ENCODE peak calls at places on chromosomes 3 and 15, in four cellular contexts. C is HepG2, S is K562, Y is GM12878. A is an unnamed sample.

GRCh38 chr3:196440696-196441095 is 8.5 kb upstream of the UBXN7 start:
- DNase-seq in C (no peak), S (no peak), Y (peak), A (no peak)

GRCh38 chr3:20225769-20226168 is 39.8 kb upstream of the SGO1 start:
- DNase-seq in S (peak), Y (no peak), C (peak), A (no peak)

GRCh38 chr15:57084178-57084577 is 165.7 kb downstream of the TCF12 start:
- DNase-seq in C (no peak), S (no peak), Y (no peak), A (no peak)

GRCh38 chr3:142649996-142650693 is 54.0 kb downstream of the PLS1 start:
- DNase-seq in C (no peak), S (no peak), Y (no peak), A (no peak)

GRCh38 chr3:5017953-5018531 is 38.8 kb downstream of the BHLHE40 start:
- DNase-seq in C (no peak), Y (no peak), S (peak), A (no peak)

GRCh38 chr3:105834768-105835167 is 34.0 kb downstream of the CBLB start:
- DNase-seq in Y (no peak), S (no peak), C (no peak), A (no peak)

GRCh38 chr3:122284486-122284885 is 40.6 kb upstream of the CSTA start:
- DNase-seq in S (no peak), Y (no peak), C (no peak), A (no peak)

GRCh38 chr3:190155752-190156151 is 35.1 kb upstream of the P3H2 start:
- DNase-seq in S (no peak), Y (no peak), C (no peak), A (no peak)

GRCh38 chr15:90664650-90665287 is 52.4 kb upstream of the BLM start:
- DNase-seq in Y (no peak), C (peak), S (no peak), A (no peak)

GRCh38 chr3:197406266-197406665 is 107.9 kb upstream of the DLG1 start:
- DNase-seq in Y (no peak), S (no peak), C (no peak), A (no peak)

GRCh38 chr15:84752700-84753099 is 4.3 kb downstream of the ZNF592 start:
- DNase-seq in C (peak), Y (no peak), S (no peak), A (no peak)

GRCh38 chr3:52128118-52128683 is 26.0 kb downstream of the POC1A start:
- DNase-seq in C (peak), Y (no peak), S (peak), A (no peak)

GRCh38 chr3:66413151-66413751 is 87.6 kb downstream of the LRIG1 start:
- DNase-seq in S (no peak), C (no peak), Y (no peak), A (no peak)

GRCh38 chr15:36330598-36330997 is 248.8 kb upstream of the CDIN1 start:
- DNase-seq in S (no peak), C (no peak), Y (no peak), A (no peak)

GRCh38 chr15:101307897-101308603 is 13.0 kb upstream of the SNRPA1 start:
- DNase-seq in S (no peak), C (no peak), Y (no peak), A (no peak)

GRCh38 chr3:124275421-124275820 is 283.5 kb upstream of the ROPN1 start:
- DNase-seq in S (no peak), Y (no peak), C (no peak), A (no peak)

GRCh38 chr15:84982301-84982920 is 755 bp downstream of the PDE8A start:
- DNase-seq in S (no peak), C (peak), Y (no peak), A (no peak)

GRCh38 chr3:109532257-109533216 is 195.2 kb upstream of the DPPA4 start:
- DNase-seq in C (peak), S (no peak), Y (no peak), A (peak)

GRCh38 chr15:55250392-55250791 is 39.2 kb downstream of the RAB27A start:
- DNase-seq in S (no peak), C (peak), Y (no peak), A (no peak)

GRCh38 chr3:52846427-52846983 is 11.7 kb upstream of the MUSTN1 start:
- DNase-seq in C (no peak), S (no peak), Y (no peak), A (no peak)

GRCh38 chr3:196192036-196193001 is 18.9 kb downstream of the ZDHHC19 start:
- DNase-seq in C (peak), Y (peak), S (peak), A (peak)

GRCh38 chr15:100372695-100373036 is 30.9 kb upstream of the ADAMTS17 start:
- DNase-seq in Y (no peak), S (no peak), C (no peak), A (no peak)

GRCh38 chr3:100023150-100023549 is 91.2 kb downstream of the FILIP1L start:
- DNase-seq in S (no peak), C (peak), Y (no peak), A (no peak)

GRCh38 chr3:181689546-181689945 is 22.2 kb upstream of the SOX2 start:
- DNase-seq in Y (no peak), S (no peak), C (no peak), A (no peak)

GRCh38 chr15:63338170-63338569 is 43.5 kb downstream of the CA12 start:
- DNase-seq in S (no peak), Y (no peak), C (no peak), A (no peak)

GRCh38 chr3:172307143-172307560 is 141.1 kb downstream of the GHSR start:
- DNase-seq in Y (no peak), C (no peak), S (peak), A (no peak)

GRCh38 chr3:12197475-12197874 is 38.8 kb upstream of the TIMP4 start:
- DNase-seq in C (no peak), Y (peak), S (no peak), A (no peak)

GRCh38 chr3:160810360-160810759 is 54.3 kb downstream of the PPM1L start:
- DNase-seq in C (no peak), Y (no peak), S (no peak), A (no peak)

GRCh38 chr15:30990036-30990435 is 1.4 kb downstream of the MTMR10 start:
- DNase-seq in Y (no peak), S (no peak), C (peak), A (no peak)

DNA sequence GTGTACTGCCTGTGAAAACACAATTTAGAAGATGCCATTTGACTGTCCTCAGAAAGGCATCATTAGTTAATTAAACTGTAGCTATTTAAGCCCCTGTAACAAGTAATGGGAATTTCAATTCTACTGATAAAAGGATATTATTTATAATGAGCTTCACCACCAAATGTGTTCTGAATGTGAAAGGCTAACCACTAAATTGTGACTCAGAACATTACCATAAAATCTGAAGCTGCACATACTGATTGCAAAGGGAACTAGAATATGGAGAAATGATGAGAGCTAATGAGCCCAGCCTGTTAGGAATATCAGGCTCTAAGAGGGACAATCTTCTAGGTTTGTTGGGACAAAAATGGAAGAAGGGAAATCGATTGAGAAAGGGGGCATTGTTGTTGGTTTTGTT is 212.7 kb upstream of the ARPP21 start:
- DNase-seq in S (no peak), Y (no peak), C (no peak), A (no peak)
- TF ChIP-seq ETV6 in S (no peak), Y (no peak), C (no peak), A (no peak)

GRCh38 chr15:81069356-81069755 is 64.7 kb upstream of the CFAP161 start:
- DNase-seq in C (no peak), S (no peak), Y (no peak), A (no peak)

GRCh38 chr15:81071705-81072104 is 62.4 kb upstream of the CFAP161 start:
- DNase-seq in S (no peak), C (no peak), Y (no peak), A (no peak)

GRCh38 chr15:81072551-81072950 is 61.5 kb upstream of the CFAP161 start:
- DNase-seq in Y (no peak), S (no peak), C (no peak), A (no peak)

GRCh38 chr15:81069909-81070308 is 64.2 kb upstream of the CFAP161 start:
- DNase-seq in Y (no peak), C (no peak), S (no peak), A (no peak)

DNA sequence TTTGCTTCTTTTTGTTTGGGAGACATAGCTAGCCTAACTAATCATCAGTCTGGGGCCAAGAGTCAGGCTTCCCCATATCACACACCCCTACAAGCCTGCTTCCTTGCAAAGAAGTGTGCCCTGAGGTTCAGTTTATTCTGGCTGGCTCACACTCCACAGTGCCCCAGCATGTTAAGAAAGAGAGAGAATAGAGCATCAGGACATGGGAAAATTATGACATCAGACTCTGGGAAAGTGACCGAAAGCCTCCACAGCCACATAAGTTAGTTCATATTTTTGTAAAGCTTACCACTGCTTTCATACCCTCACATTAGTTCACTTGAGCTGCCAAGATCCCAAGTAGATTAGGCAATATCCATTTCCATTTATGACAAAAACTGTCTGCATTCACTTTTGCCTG is 62.9 kb upstream of the CFAP161 start:
- DNase-seq in C (no peak), S (no peak), Y (no peak), A (no peak)
- TF ChIP-seq ETV6 in C (no peak), S (no peak), Y (no peak), A (no peak)

GRCh38 chr3:65265511-65265910 is 577.7 kb upstream of the ADAMTS9 start:
- DNase-seq in S (no peak), C (no peak), Y (no peak), A (no peak)
- TF ChIP-seq ETV6 in S (no peak), C (no peak), Y (no peak), A (no peak)

GRCh38 chr15:80418892-80419537 is 14.8 kb downstream of the ARNT2 start:
- DNase-seq in Y (no peak), S (peak), C (peak), A (no peak)
- TF ChIP-seq ETV6 in Y (no peak), S (no peak), C (no peak), A (no peak)

DNA sequence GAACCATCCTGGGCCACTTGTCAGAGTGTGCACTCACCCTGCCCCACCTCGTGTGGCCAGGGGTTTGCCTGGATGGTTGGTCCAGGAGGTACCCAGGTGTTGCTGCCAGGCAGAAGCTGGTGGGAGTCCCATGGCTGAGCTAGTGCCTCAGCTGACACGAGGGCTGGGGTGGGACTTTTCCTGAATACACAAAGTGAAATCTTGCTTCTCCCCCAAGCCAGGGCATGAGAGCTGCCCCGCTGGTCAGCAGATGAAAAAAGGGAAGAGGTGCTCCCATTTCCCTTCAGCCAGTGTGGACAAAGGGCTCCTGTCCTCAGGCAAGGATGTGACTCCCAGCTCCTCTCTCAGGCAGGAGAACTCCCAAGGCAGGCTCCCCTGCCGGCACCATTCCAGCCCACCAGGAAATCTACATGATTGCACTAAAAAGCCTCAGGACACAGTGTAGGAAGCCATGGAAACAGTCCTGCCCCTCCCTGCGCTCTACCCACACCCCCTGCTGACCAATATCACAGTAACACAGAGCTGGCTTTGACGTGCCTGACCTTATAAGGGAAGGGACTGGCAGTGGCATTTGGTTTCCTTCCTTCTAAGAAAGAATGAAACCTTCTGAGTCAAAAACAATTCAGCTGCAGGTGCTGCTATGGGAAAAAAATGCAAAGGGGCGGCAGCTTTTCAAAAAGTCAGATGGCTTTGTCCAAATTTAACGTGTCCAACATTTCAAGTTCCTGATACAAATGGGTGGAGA is 33.9 kb downstream of the MYO5C start:
- DNase-seq in Y (peak), S (no peak), C (no peak), A (peak)
- TF ChIP-seq ETV6 in Y (no peak), S (no peak), C (no peak), A (peak)

GRCh38 chr3:118550556-118550955 is 484.1 kb downstream of the IGSF11 start:
- DNase-seq in S (no peak), C (no peak), Y (no peak), A (no peak)

GRCh38 chr3:118554148-118554819 is 480.4 kb downstream of the IGSF11 start:
- DNase-seq in Y (no peak), S (no peak), C (no peak), A (no peak)

GRCh38 chr3:118544458-118544857 is 490.2 kb downstream of the IGSF11 start:
- DNase-seq in S (peak), Y (no peak), C (no peak), A (no peak)

GRCh38 chr3:118548434-118548833 is 486.2 kb downstream of the IGSF11 start:
- DNase-seq in S (no peak), C (peak), Y (no peak), A (no peak)

DNA sequence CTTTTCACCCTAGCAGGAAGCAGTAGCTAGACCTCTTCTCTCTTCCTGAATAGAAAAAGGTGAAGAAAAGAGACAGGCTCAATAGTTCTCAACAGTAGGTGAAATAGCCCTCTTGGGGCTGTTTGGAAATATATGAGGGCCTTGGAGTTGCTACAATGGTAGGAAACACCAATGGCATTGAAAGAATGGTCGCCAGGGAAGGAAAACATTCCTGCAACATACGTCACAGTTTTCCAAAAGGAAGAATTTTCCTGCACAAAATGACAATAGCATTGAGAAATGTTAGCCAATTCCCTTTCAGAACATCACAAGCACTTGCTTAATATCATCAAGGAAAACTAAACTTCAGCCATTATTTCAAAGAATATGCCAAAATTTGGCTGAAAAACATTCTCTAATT is 484.5 kb downstream of the IGSF11 start:
- DNase-seq in S (no peak), C (no peak), Y (no peak), A (no peak)
- TF ChIP-seq ETV6 in S (no peak), C (no peak), Y (no peak), A (no peak)

DNA sequence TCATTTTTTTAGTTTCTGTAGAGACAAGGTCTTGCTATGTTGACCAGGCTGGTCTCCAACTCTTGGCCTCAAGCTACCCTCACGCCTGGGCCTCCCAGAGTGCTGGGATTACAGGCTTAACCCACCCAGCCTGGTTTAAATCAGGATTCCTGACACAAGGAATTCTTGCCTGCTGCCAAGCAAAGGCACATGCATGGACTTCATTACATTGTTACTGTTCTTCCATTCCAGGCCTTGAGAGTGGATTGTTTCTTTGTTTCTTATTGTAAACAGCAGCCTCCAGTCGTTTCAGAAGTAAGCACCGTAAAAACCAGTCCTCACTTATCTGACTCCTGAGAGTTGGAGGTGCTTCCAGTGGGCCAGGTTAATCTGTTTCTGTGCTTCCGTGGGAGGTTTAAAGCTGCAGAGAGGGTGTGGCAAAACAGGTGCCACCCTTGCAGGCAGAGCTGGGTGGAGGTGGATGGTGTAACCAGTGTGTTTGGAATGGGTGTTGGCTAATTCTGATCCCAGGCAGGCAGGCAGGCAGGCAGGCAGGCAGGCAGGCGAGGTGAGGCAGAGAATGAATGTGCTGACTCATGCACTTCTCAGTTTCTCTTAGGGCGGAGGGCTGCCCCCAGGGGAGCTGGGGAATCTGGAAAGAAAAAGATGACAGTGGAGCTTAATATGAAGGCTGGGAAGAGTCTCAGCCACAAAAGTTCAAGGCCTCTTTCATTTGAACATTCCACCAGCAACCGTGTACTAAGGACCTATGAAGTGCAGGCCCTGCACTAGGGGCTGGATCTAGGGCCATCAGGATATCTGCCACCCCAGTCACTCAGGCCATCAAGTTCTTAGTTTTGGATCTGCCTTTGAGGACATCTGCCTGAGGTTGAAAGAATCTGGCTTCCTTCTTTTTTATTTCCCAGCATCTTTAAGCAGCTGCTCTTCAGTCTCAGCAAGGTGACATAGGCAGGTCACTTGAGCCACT is 37.0 kb upstream of the CDCP1 start:
- DNase-seq in S (peak), C (peak), Y (no peak), A (peak)
- TF ChIP-seq ETV6 in S (no peak), C (no peak), Y (no peak), A (no peak)

DNA sequence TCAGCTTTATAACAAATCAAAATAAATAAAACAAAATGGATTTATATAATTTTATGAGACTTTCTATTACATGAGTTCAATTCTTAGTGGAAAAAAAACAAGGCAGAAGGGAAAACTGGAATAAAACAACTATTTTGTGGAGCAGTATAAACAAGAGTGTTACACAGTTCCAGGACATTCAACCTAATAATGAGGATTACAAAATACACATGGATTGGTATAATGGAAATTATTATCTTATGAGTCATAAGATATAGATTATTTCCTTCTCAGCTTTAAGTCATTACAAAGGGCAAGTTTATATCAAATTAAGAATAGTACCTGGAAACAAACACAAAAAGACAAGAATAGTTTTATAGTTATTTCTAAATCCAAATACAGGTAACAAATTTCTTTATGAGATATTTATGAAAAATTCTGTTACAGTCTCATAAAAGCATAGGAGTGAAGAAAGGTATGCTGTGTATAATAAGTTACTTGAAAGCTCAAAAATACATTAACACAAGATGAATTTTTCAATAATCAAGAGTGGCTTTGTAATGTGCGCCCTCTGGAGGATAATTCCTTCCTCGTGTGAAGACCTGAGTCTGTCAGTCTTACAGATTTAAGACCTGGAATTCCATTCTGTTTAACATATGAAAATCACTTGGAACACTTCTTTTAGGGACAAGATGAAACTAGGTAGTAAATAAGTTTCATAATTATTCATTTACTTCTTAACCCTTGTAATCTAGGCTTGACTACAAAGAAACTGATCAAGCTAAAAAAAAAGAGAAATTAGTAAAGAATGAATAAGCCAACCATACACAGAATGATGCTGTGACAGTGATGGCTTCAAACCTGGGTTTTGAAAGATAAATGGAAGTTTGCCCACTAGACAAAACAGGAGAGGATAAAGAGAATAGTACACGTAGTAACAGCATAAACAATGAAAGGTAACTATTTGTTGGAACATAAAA is 9.5 kb downstream of the COPS2 start:
- DNase-seq in Y (no peak), C (peak), S (no peak), A (peak)
- TF ChIP-seq ETV6 in Y (no peak), C (no peak), S (no peak), A (no peak)

GRCh38 chr15:65920825-65921309 is 51.6 kb downstream of the RAB11A start:
- DNase-seq in C (no peak), Y (peak), S (no peak), A (no peak)
- TF ChIP-seq ETV6 in C (no peak), Y (no peak), S (no peak), A (no peak)

GRCh38 chr3:61669676-61670299 is 108.4 kb downstream of the PTPRG start:
- DNase-seq in C (no peak), S (no peak), Y (no peak), A (no peak)
- TF ChIP-seq ETV6 in C (no peak), S (no peak), Y (no peak), A (no peak)